ENCODE peak calls at places on chromosomes 4 and X, in five cellular contexts. M is B cell, E is breast epithelium, S is left lung, Y is GM06990. O is an unnamed sample.

GRCh38 chr4:151198748-151199147 is 78.2 kb upstream of the PRSS48 start:
- DNase-seq in S (no peak), M (no peak), E (no peak), Y (no peak), O (no peak)

GRCh38 chrX:1442724-1443367 is 9.9 kb downstream of the ASMTL start:
- DNase-seq in S (peak; percentile 22), E (no peak), M (no peak), Y (no peak), O (no peak)

GRCh38 chrX:1389181-1389992 is 2.5 kb downstream of the SLC25A6 start:
- DNase-seq in Y (no peak), S (peak; percentile 58), M (no peak), E (no peak), O (no peak)

GRCh38 chr4:149166886-149167285 is 648.8 kb downstream of the IQCM start:
- DNase-seq in Y (no peak), E (no peak), S (no peak), M (no peak), O (no peak)

GRCh38 chr4:186948361-186949291 is 225.0 kb upstream of the FAT1 start:
- DNase-seq in S (no peak), E (no peak), M (no peak), Y (no peak), O (no peak)

GRCh38 chrX:132795211-132795610 is 163.2 kb downstream of the HS6ST2 start:
- DNase-seq in M (no peak), S (no peak), E (no peak), Y (no peak), O (no peak)

GRCh38 chr4:159780196-159780922 is 677.5 kb downstream of the RAPGEF2 start:
- DNase-seq in M (no peak), E (no peak), Y (no peak), S (no peak), O (no peak)

GRCh38 chrX:45714864-45715263 is 514.2 kb upstream of the DIPK2B start:
- DNase-seq in M (peak; percentile 8), E (no peak), S (no peak), Y (peak; percentile 15), O (no peak)

GRCh38 chrX:46500054-46500453 is 45.2 kb downstream of the ZNF674 start:
- DNase-seq in M (no peak), E (no peak), Y (no peak), S (no peak), O (no peak)

GRCh38 chr4:143616771-143617170 is 83.7 kb downstream of the FREM3 start:
- DNase-seq in S (no peak), E (no peak), M (no peak), Y (peak; percentile 22), O (peak; percentile 22)

GRCh38 chr4:118703118-118703517 is 17.9 kb downstream of the METTL14 start:
- DNase-seq in S (no peak), E (no peak), M (no peak), Y (no peak), O (no peak)

GRCh38 chr4:140641789-140642439 is 73.2 kb upstream of the UCP1 start:
- DNase-seq in E (peak; percentile 84), S (peak; percentile 76), M (no peak), Y (no peak), O (no peak)

GRCh38 chrX:78024349-78025108 is 55.1 kb upstream of the PGAM4 start:
- DNase-seq in Y (no peak), E (no peak), M (peak; percentile 54), S (no peak), O (peak; percentile 51)

GRCh38 chr4:113052379-113052951 is 3.0 kb downstream of the ANK2 start:
- DNase-seq in E (no peak), S (no peak), Y (peak; percentile 27), M (no peak), O (peak; percentile 9)

GRCh38 chr4:77167866-77168265 is 10.9 kb downstream of the CCNG2 start:
- DNase-seq in M (no peak), S (no peak), E (no peak), Y (no peak), O (no peak)

GRCh38 chr4:121307441-121308327 is 73.1 kb downstream of the QRFPR start:
- DNase-seq in Y (peak; percentile 53), M (no peak), S (no peak), E (no peak), O (peak; percentile 41)

GRCh38 chr4:122798101-122798500 is 28.5 kb upstream of the FGF2 start:
- DNase-seq in Y (no peak), S (no peak), E (peak; percentile 81), M (no peak), O (no peak)

GRCh38 chr4:47862297-47862696 is 24.4 kb upstream of the CORIN start:
- DNase-seq in S (no peak), Y (no peak), E (no peak), M (no peak), O (no peak)

GRCh38 chr4:164807611-164808010 is 53.7 kb downstream of the SMIM31 start:
- DNase-seq in M (no peak), S (no peak), Y (no peak), E (no peak), O (no peak)

GRCh38 chrX:48897621-48898306 is at the start of the genes PQBP1 and TIMM17B:
- DNase-seq in E (peak; percentile 90), Y (peak; percentile 93), M (peak; percentile 90), S (peak; percentile 91), O (peak; percentile 87)

GRCh38 chr4:7041851-7042696 is 1.1 kb upstream of the TADA2B start:
- DNase-seq in Y (no peak), E (no peak), M (peak; percentile 32), S (peak; percentile 93), O (peak; percentile 72)

GRCh38 chr4:20356565-20356964 is 104.9 kb downstream of the SLIT2 start:
- DNase-seq in E (no peak), Y (no peak), S (no peak), M (no peak), O (no peak)

GRCh38 chr4:152850377-152850776 is 70.6 kb downstream of the ARFIP1 start:
- DNase-seq in Y (peak; percentile 12), S (peak; percentile 52), M (peak; percentile 76), E (peak; percentile 50), O (no peak)

GRCh38 chr4:53520114-53520513 is 71.2 kb downstream of the LNX1 start:
- DNase-seq in E (no peak), Y (no peak), M (no peak), S (no peak), O (no peak)

GRCh38 chr4:158182736-158183135 is 9.9 kb upstream of the GASK1B start:
- DNase-seq in S (peak; percentile 66), Y (no peak), M (no peak), E (no peak), O (no peak)

GRCh38 chr4:84529169-84529751 is 30.2 kb upstream of the NKX6-1 start:
- DNase-seq in Y (no peak), E (no peak), S (no peak), M (peak; percentile 12), O (peak; percentile 28)

GRCh38 chr4:140308366-140309123 is 64.9 kb upstream of the SCOC start:
- DNase-seq in S (no peak), M (no peak), E (peak; percentile 60), Y (no peak), O (no peak)

GRCh38 chrX:148223361-148223760 is 242.2 kb downstream of the FMR1NB start:
- DNase-seq in M (no peak), Y (no peak), E (no peak), S (no peak), O (no peak)

GRCh38 chr4:17642404-17642783 is 28.0 kb downstream of the MED28 start:
- DNase-seq in E (no peak), S (no peak), Y (no peak), M (no peak), O (no peak)

GRCh38 chr4:17647176-17647806 is 32.9 kb downstream of the MED28 start:
- DNase-seq in M (no peak), E (no peak), Y (no peak), S (no peak), O (no peak)

GRCh38 chr4:17646693-17647092 is 32.3 kb downstream of the MED28 start:
- DNase-seq in E (no peak), Y (no peak), S (no peak), M (no peak), O (no peak)

GRCh38 chr4:17650404-17650803 is 36.0 kb downstream of the MED28 start:
- DNase-seq in Y (no peak), E (no peak), S (no peak), M (no peak), O (no peak)

GRCh38 chr4:17647927-17648326 is 33.5 kb downstream of the MED28 start:
- DNase-seq in E (no peak), S (no peak), Y (no peak), M (no peak), O (no peak)
- TF ChIP-seq CTCF in E (no peak), S (no peak), Y (peak; percentile 22), M (no peak), O (peak; percentile 8)

DNA sequence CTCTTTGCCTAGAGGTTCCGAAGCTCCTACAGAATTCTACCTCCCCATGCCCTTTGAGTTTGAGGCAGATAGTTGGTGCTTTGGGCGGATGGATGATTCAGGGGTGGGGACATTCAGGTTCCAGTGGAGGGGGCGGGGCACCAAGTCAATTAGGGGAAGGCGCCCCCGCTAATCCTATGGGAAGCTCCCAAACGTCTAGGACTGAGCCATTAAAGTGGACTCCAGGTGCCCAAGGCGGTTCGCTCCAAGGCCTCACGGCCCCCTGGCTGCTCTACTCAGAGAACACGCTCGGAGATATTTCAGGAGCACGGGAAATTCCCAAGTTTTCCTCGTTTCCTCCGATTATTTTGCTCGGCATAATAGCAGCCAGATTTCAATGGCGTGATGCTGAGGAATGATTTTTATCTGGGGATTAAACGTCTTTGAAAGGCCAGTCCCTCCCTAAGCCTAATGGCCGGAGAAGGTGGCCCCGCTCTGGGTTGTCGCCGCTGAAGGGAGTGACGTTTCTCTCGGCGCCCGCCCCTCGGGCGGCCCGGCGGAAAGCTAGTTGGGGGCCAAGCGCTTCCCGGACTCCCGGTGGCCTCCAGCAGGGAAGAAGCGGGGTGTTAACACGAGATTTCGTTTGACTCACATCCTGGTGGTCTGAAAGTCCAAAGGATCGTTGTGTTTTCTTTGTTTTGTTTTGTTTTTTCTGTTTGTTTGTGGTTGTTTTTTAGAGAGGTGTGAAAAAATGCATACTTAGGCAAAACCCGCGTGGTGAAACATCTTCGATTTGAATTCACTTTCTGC is 1.5 kb downstream of the MSX1 start:
- DNase-seq in S (no peak), Y (no peak), E (no peak), M (peak; percentile 27), O (peak; percentile 64)
- TF ChIP-seq CTCF in S (no peak), Y (no peak), E (no peak), M (no peak), O (no peak)

DNA sequence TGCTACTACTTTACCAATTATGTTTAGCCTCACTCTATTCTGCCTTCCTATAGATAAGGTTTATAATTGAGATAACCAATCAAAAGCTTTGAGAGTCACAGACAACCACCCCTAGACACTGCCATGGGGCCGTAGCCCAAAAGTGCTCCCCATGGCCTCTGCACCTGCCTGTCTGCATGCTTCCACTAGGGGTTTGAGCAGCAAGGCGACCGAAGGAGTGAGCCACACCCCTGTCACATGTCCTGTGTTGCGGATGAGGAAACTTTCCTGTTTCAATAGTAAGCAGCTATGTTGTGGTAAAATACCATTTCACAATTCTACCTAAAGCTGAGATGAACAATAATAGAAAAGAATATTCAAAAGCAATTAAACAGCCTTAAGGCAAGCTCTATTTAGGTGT is 856.0 kb upstream of the FRG1 start:
- DNase-seq in S (no peak), Y (no peak), E (no peak), M (no peak), O (no peak)
- TF ChIP-seq CTCF in S (no peak), Y (no peak), E (no peak), M (no peak), O (no peak)

DNA sequence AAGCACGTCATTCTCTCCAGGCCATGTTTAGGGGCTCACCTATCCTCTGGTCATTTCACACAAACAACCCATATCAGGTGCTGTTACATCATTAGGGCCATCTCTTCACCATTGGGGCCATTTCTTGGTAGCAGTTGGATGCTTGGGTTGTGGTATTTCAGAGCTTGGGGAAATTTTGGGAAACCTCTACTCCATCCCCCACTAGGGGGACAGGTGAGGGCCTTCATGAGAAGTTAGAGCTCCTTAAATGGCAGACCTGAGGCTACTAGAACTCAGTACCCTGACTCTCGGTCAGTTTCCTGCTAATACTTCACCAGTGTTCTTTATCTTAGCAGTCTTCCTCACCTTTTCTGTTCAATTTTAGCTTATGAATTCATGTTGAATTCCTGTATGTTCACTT is 50.2 kb downstream of the ZNF827 start:
- DNase-seq in Y (no peak), E (no peak), M (no peak), S (no peak), O (no peak)
- TF ChIP-seq CTCF in Y (peak; percentile 23), E (no peak), M (peak; percentile 15), S (no peak), O (no peak)

O was measured in GM13977.